ENCODE peak calls at places on chromosomes 6 and 20, in four cellular contexts. One of them, this sample, is unnamed.

GRCh38 chr6:90093558-90094073 is 199.3 kb downstream of the GJA10 start:
- DNase-seq in aorta: no peak
- DNase-seq in OCI-LY7: no peak
- DNase-seq in uterus: no peak
- DNase-seq in this sample: no peak

GRCh38 chr20:44532981-44533331 is 11.1 kb upstream of the SERINC3 start:
- DNase-seq in aorta: no peak
- DNase-seq in OCI-LY7: no peak
- DNase-seq in uterus: no peak
- DNase-seq in this sample: no peak

GRCh38 chr20:32727663-32728062 is 15.6 kb downstream of the COMMD7 start:
- DNase-seq in OCI-LY7: no peak
- DNase-seq in uterus: no peak
- DNase-seq in aorta: peak; percentile 80
- DNase-seq in this sample: no peak

GRCh38 chr20:31474097-31474436 is 860 bp downstream of the DEFB124 start:
- DNase-seq in uterus: no peak
- DNase-seq in aorta: no peak
- DNase-seq in OCI-LY7: peak; percentile 73
- DNase-seq in this sample: no peak

GRCh38 chr6:119454694-119455093 is 105.1 kb upstream of the MAN1A1 start:
- DNase-seq in uterus: no peak
- DNase-seq in OCI-LY7: no peak
- DNase-seq in aorta: no peak
- DNase-seq in this sample: no peak

GRCh38 chr20:44805991-44806729 is 4.2 kb downstream of the RIMS4 start:
- DNase-seq in OCI-LY7: no peak
- DNase-seq in uterus: peak; percentile 34
- DNase-seq in aorta: peak; percentile 84
- DNase-seq in this sample: peak; percentile 48

GRCh38 chr6:215335-216034 is 76.8 kb upstream of the DUSP22 start:
- DNase-seq in uterus: no peak
- DNase-seq in aorta: no peak
- DNase-seq in OCI-LY7: peak; percentile 45
- DNase-seq in this sample: no peak

GRCh38 chr6:39062014-39062740 is 13.6 kb downstream of the GLP1R start:
- DNase-seq in OCI-LY7: no peak
- DNase-seq in uterus: no peak
- DNase-seq in aorta: peak; percentile 42
- DNase-seq in this sample: no peak

GRCh38 chr6:105346052-105346451 is 56.8 kb downstream of the PREP start:
- DNase-seq in aorta: no peak
- DNase-seq in uterus: no peak
- DNase-seq in OCI-LY7: no peak
- DNase-seq in this sample: peak; percentile 3

GRCh38 chr6:5457036-5457435 is 195.7 kb downstream of the FARS2 start:
- DNase-seq in OCI-LY7: no peak
- DNase-seq in aorta: no peak
- DNase-seq in uterus: no peak
- DNase-seq in this sample: no peak

GRCh38 chr6:34126419-34126818 is 19.5 kb downstream of the GRM4 start:
- DNase-seq in aorta: no peak
- DNase-seq in uterus: no peak
- DNase-seq in OCI-LY7: no peak
- DNase-seq in this sample: no peak

GRCh38 chr20:19807901-19808300 is 49.8 kb downstream of the RIN2 start:
- DNase-seq in aorta: no peak
- DNase-seq in OCI-LY7: no peak
- DNase-seq in uterus: no peak
- DNase-seq in this sample: no peak

GRCh38 chr6:40586800-40587201 is 363 bp downstream of the LRFN2 start:
- DNase-seq in uterus: no peak
- DNase-seq in OCI-LY7: no peak
- DNase-seq in aorta: no peak
- DNase-seq in this sample: no peak

GRCh38 chr6:32074996-32075532 is 34.1 kb downstream of the TNXB start:
- DNase-seq in OCI-LY7: no peak
- DNase-seq in aorta: no peak
- DNase-seq in uterus: no peak
- DNase-seq in this sample: no peak

GRCh38 chr6:128079026-128079425 is 178.2 kb upstream of the THEMIS start:
- DNase-seq in aorta: no peak
- DNase-seq in OCI-LY7: no peak
- DNase-seq in uterus: no peak
- DNase-seq in this sample: no peak

GRCh38 chr6:95091823-95092436 is 485.4 kb upstream of the MANEA start:
- DNase-seq in uterus: no peak
- DNase-seq in aorta: no peak
- DNase-seq in OCI-LY7: peak; percentile 52
- DNase-seq in this sample: no peak

GRCh38 chr6:44002071-44002590 is 125.1 kb downstream of the MRPL14 start:
- DNase-seq in aorta: peak; percentile 84
- DNase-seq in OCI-LY7: no peak
- DNase-seq in uterus: no peak
- DNase-seq in this sample: peak; percentile 76

GRCh38 chr6:31394381-31394780 is 9.0 kb upstream of the MICA start:
- DNase-seq in OCI-LY7: no peak
- DNase-seq in uterus: no peak
- DNase-seq in aorta: no peak
- DNase-seq in this sample: no peak

GRCh38 chr6:79737172-79737571 is 106.0 kb downstream of the SH3BGRL2 start:
- DNase-seq in OCI-LY7: no peak
- DNase-seq in uterus: no peak
- DNase-seq in aorta: no peak
- DNase-seq in this sample: no peak

GRCh38 chr20:9068232-9068781 is 580 bp upstream of the PLCB4 start:
- DNase-seq in OCI-LY7: no peak
- DNase-seq in aorta: peak; percentile 84
- DNase-seq in uterus: no peak
- DNase-seq in this sample: peak; percentile 57

GRCh38 chr6:17385660-17386059 is 7.7 kb upstream of the CAP2 start:
- DNase-seq in uterus: no peak
- DNase-seq in OCI-LY7: no peak
- DNase-seq in aorta: no peak
- DNase-seq in this sample: no peak

GRCh38 chr6:35068206-35068605 is 72.9 kb downstream of the TCP11 start:
- DNase-seq in OCI-LY7: no peak
- DNase-seq in uterus: no peak
- DNase-seq in aorta: peak; percentile 49
- DNase-seq in this sample: no peak

GRCh38 chr6:111642463-111643158 is 36.9 kb upstream of the TRAF3IP2 start:
- DNase-seq in uterus: peak; percentile 52
- DNase-seq in aorta: no peak
- DNase-seq in OCI-LY7: peak; percentile 51
- DNase-seq in this sample: peak; percentile 55

GRCh38 chr6:108897371-108897770 is 49.1 kb downstream of the ARMC2 start:
- DNase-seq in OCI-LY7: no peak
- DNase-seq in aorta: no peak
- DNase-seq in uterus: no peak
- DNase-seq in this sample: peak; percentile 41
- H3K36me3 ChIP-seq in OCI-LY7: no peaks in the 10 kb centered on the region
- H3K36me3 ChIP-seq in aorta: no peaks in the 10 kb centered on the region
- H3K36me3 ChIP-seq in uterus: no peaks in the 10 kb centered on the region
- H3K36me3 ChIP-seq in this sample: no peaks in the 10 kb centered on the region

GRCh38 chr6:130982060-130982459 is 81.0 kb downstream of the EPB41L2 start:
- DNase-seq in uterus: no peak
- DNase-seq in aorta: no peak
- DNase-seq in OCI-LY7: no peak
- DNase-seq in this sample: no peak
- H3K36me3 ChIP-seq in uterus: no peaks in the 10 kb centered on the region
- H3K36me3 ChIP-seq in aorta: no peaks in the 10 kb centered on the region
- H3K36me3 ChIP-seq in OCI-LY7: peaks cover 10% of the 10 kb centered on the region
- H3K36me3 ChIP-seq in this sample: no peaks in the 10 kb centered on the region

GRCh38 chr6:151023346-151023745 is 157.8 kb downstream of the MTHFD1L start:
- DNase-seq in OCI-LY7: no peak
- DNase-seq in aorta: no peak
- DNase-seq in uterus: no peak
- DNase-seq in this sample: no peak

GRCh38 chr6:151022492-151022891 is 157.0 kb downstream of the MTHFD1L start:
- DNase-seq in aorta: no peak
- DNase-seq in OCI-LY7: no peak
- DNase-seq in uterus: no peak
- DNase-seq in this sample: no peak

GRCh38 chr6:151026021-151026663 is 160.6 kb downstream of the MTHFD1L start:
- DNase-seq in aorta: no peak
- DNase-seq in uterus: no peak
- DNase-seq in OCI-LY7: no peak
- DNase-seq in this sample: no peak

GRCh38 chr6:151025076-151025475 is 159.6 kb downstream of the MTHFD1L start:
- DNase-seq in aorta: no peak
- DNase-seq in OCI-LY7: no peak
- DNase-seq in uterus: no peak
- DNase-seq in this sample: no peak

DNA sequence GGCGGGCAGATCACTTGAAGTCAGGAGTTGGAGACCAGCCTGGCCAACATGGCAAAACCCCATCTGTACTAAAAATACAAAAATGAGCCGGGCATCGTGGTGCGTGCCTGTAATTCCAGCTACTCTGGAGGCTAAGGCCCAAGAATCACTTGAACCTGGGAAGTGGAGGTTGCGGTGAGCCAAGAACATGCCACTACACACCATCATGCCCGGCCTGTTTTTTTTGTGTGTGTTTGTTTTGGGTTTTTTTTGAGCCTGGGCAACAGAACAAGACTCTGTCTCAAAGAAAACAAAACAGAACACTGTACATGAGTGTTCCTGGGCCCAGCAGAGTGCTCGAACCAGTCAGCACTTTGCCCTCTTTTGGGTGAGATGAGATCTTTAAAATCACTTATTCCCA is 159.1 kb downstream of the MTHFD1L start:
- DNase-seq in aorta: peak; percentile 80
- DNase-seq in OCI-LY7: no peak
- DNase-seq in uterus: no peak
- DNase-seq in this sample: no peak
- H3K36me3 ChIP-seq in aorta: no peaks in the 10 kb centered on the region
- H3K36me3 ChIP-seq in OCI-LY7: peaks cover 84% of the 10 kb centered on the region
- H3K36me3 ChIP-seq in uterus: no peaks in the 10 kb centered on the region
- H3K36me3 ChIP-seq in this sample: no peaks in the 10 kb centered on the region

DNA sequence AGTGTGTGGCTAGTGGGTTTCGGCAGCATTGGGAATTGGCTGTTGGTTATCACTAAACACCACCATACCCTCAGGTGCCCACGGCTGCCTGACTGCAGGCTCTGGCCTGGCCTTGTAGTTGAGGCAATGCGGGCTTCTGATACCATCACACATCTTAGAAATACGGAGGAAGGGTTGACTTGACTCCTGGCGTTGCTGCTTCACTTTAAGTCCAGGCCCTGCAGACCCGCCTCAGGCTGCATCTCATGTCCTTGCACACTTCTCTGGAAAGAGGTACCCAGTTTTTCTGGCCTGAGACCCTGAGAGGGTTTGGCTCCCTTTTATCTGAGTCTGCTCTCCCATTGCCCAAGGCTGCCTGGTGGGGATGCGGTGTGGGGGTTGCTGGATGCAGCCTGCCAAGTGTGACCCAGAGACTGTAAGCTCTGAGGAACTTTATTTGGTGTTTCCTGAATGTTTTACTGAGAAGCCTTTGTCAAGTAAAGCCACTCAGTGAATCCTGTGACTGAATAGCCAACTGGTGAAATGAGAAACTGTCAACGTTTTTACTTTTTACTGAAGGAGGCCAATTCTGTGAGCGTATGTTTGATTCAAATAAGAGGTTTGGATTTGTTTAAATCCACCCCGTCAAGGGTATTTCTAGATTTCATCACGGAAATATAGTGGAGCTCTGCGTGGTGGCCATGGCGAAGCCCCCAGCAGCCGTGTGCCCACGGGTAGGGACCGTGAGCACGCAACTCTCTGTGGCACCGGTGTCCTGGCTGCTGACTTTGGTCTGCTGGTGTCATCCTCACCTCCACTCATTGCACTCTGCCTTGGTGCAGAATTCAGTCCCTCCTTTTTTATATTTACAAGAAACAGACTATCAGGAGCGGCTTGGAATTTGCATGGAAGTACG is 160.1 kb downstream of the DTNBP1 start:
- DNase-seq in OCI-LY7: no peak
- DNase-seq in aorta: no peak
- DNase-seq in uterus: no peak
- DNase-seq in this sample: no peak
- H3K36me3 ChIP-seq in OCI-LY7: peaks cover 7% of the 10 kb centered on the region
- H3K36me3 ChIP-seq in aorta: no peaks in the 10 kb centered on the region
- H3K36me3 ChIP-seq in uterus: no peaks in the 10 kb centered on the region
- H3K36me3 ChIP-seq in this sample: no peaks in the 10 kb centered on the region